ENCODE peak calls at places on chromosomes 13 and 19, in four cellular contexts. I, N, D and V are unnamed samples. For H3K36me3, the result is how much of the 10 kb centered on the place peaks cover.

GRCh38 chr13:36840718-36841250 is 21.8 kb downstream of the RFXAP start:
- DNase-seq in I (no peak), N (no peak), D (no peak), V (no peak)

GRCh38 chr19:15161028-15161984 is 39.5 kb downstream of the NOTCH3 start:
- DNase-seq in I (no peak), N (no peak), D (no peak), V (no peak)

GRCh38 chr19:48418317-48419064 is 25.0 kb downstream of the GRIN2D start:
- DNase-seq in I (peak), N (no peak), D (no peak), V (no peak)

GRCh38 chr19:30696514-30696913 is 324.3 kb downstream of the ZNF536 start:
- DNase-seq in I (peak), N (no peak), D (no peak), V (no peak)

GRCh38 chr13:24680258-24680920 is at the start of gene ATP12A:
- DNase-seq in I (no peak), N (peak), D (no peak), V (peak)

GRCh38 chr13:112768795-112769411 is 79.1 kb downstream of the ATP11A start:
- DNase-seq in I (no peak), N (peak), D (peak), V (peak)

GRCh38 chr13:111204438-111205177 is 89.5 kb downstream of the ARHGEF7 start:
- DNase-seq in I (peak), N (no peak), D (no peak), V (no peak)

GRCh38 chr19:39112338-39112890 is 13.2 kb upstream of the PAK4 start:
- DNase-seq in I (no peak), N (no peak), D (no peak), V (peak)

GRCh38 chr13:33817513-33817842 is 471 bp upstream of the RFC3 start:
- DNase-seq in I (peak), N (no peak), D (no peak), V (no peak)

GRCh38 chr13:97749174-97749573 is 204.3 kb upstream of the IPO5 start:
- DNase-seq in I (peak), N (no peak), D (no peak), V (peak)

GRCh38 chr19:46451352-46451751 is 20.0 kb downstream of the PNMA8A start:
- DNase-seq in I (no peak), N (no peak), D (no peak), V (no peak)

GRCh38 chr19:43619262-43620060 is at the start of gene ZNF428:
- DNase-seq in I (peak), N (peak), D (peak), V (peak)

GRCh38 chr13:110396913-110397379 is 89.9 kb downstream of the COL4A2 start:
- DNase-seq in I (peak), N (peak), D (no peak), V (peak)

GRCh38 chr19:34368338-34368737 is 3.3 kb downstream of the GPI start:
- DNase-seq in I (no peak), N (no peak), D (no peak), V (no peak)

GRCh38 chr13:46050771-46051170 is 1.8 kb downstream of the ZC3H13 start:
- DNase-seq in I (no peak), N (no peak), D (no peak), V (no peak)

GRCh38 chr13:111217661-111218060 is 102.6 kb downstream of the ARHGEF7 start:
- DNase-seq in I (no peak), N (no peak), D (no peak), V (no peak)

GRCh38 chr19:17855333-17856152 is 4.2 kb upstream of the RPL18A start:
- DNase-seq in I (peak), N (peak), D (peak), V (peak)

GRCh38 chr13:113936566-113936965 is 37.3 kb downstream of the C13orf46 start:
- DNase-seq in I (no peak), N (no peak), D (no peak), V (no peak)

GRCh38 chr13:41384749-41385503 is 72.4 kb upstream of the RGCC start:
- DNase-seq in I (peak), N (no peak), D (no peak), V (no peak)

GRCh38 chr13:90302113-90302512 is 1045.4 kb upstream of the MIR17HG start:
- DNase-seq in I (peak), N (no peak), D (no peak), V (no peak)

GRCh38 chr19:4149518-4150288 is 3.7 kb upstream of the CREB3L3 start:
- DNase-seq in I (peak), N (peak), D (no peak), V (no peak)

GRCh38 chr13:74839656-74840055 is 642.3 kb downstream of the TBC1D4 start:
- DNase-seq in I (peak), N (no peak), D (no peak), V (no peak)

GRCh38 chr13:96020155-96020575 is 33.0 kb downstream of the UGGT2 start:
- DNase-seq in I (peak), N (peak), D (peak), V (no peak)

GRCh38 chr19:17073869-17074627 is 1.2 kb downstream of the HAUS8 start:
- DNase-seq in I (no peak), N (no peak), D (no peak), V (no peak)

GRCh38 chr19:41668315-41668714 is 19.8 kb downstream of the CEACAM7 start:
- DNase-seq in I (no peak), N (no peak), D (no peak), V (no peak)

GRCh38 chr13:72751220-72751619 is 23.5 kb downstream of the BORA start:
- DNase-seq in I (no peak), N (no peak), D (no peak), V (no peak)

GRCh38 chr13:72745260-72745659 is 17.5 kb downstream of the BORA start:
- DNase-seq in I (no peak), N (no peak), D (no peak), V (no peak)
- H3K36me3 ChIP-seq in I (under half), N (half or more), D (under half), V (half or more)

GRCh38 chr13:106523566-106523965 is 11.9 kb downstream of the EFNB2 start:
- DNase-seq in I (peak), N (no peak), D (no peak), V (no peak)

GRCh38 chr13:106522112-106522511 is 13.3 kb downstream of the EFNB2 start:
- DNase-seq in I (no peak), N (no peak), D (no peak), V (no peak)

GRCh38 chr13:106522898-106523525 is 12.4 kb downstream of the EFNB2 start:
- DNase-seq in I (no peak), N (no peak), D (no peak), V (no peak)

GRCh38 chr13:106525865-106526264 is 9.6 kb downstream of the EFNB2 start:
- DNase-seq in I (no peak), N (no peak), D (no peak), V (no peak)

DNA sequence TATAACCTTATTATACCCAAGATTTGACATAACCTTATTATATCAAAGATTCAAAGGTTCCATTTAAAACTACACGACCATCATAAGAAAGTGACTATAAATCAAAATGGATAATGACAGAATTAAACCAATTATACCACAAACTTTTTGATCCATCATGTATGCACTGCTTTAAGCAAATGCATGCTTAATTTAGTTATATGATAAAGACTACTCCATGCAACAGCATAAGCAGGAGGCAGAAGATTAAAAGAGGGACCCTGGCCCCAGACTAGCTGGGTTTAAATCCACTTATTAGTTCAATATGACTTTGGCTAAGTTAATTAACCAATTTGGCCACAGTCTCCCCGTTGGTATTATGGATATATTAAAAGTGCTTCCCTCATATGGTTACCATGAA is 11.4 kb downstream of the EFNB2 start:
- DNase-seq in I (no peak), N (no peak), D (no peak), V (no peak)
- H3K4me3 ChIP-seq in I (no peak), N (no peak), D (no peak), V (no peak)

GRCh38 chr13:32384702-32385101 is 43.2 kb downstream of the N4BP2L1 start:
- DNase-seq in I (no peak), N (no peak), D (no peak), V (no peak)
- H3K36me3 ChIP-seq in I (under half), N (under half), D (under half), V (under half)

GRCh38 chr19:55301459-55302331 is 17.9 kb downstream of the BRSK1 start:
- DNase-seq in I (peak), N (peak), D (peak), V (peak)
- H3K4me3 ChIP-seq in I (no peak), N (peak), D (peak), V (peak)

GRCh38 chr19:37683520-37683919 is 28.3 kb upstream of the ZFP30 start:
- DNase-seq in I (no peak), N (no peak), D (no peak), V (no peak)
- H3K36me3 ChIP-seq in I (under half), N (under half), D (under half), V (under half)

DNA sequence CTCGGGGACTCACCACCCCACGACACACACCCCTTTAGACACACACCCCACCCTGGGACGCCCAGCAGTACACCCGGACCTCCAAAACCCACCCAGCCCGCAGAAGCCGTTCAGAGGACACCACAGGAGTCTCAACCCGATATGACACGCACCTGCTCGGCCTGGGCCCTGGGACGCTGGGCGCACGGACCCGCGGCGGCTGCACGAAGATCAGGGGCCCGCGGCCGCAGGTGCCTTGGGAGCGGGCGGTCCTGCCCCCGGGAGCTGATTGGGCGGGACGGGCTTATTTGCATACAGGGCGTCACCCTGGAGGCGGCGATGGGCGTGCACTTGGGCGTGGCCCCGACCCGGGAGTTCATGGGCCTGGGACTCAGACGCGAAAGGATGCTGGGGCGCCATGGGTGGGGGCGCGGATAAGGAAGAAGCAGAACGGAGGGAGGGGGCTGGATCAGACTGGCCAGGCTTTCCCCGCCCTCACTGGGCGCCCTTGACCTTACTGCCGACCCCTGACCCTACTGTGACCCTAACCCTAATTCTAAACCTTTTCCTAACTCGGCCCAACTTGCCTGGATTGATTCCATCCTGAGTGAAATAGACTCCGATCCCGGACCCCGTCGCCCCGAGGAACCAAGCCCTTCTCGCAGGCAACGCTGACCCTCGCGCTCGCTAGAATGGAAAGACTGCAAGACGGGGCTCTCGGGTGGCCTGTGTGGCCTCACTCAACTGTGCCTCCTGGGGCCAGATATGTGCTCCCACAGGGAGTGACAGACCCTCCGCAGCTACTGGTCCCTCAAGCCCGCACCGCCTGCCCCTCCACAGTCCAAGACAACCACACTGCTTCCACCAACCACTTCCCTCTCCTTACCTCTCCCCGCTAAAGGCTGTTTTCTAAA is at the start of gene MEF2B:
- DNase-seq in I (peak), N (peak), D (no peak), V (no peak)
- H3K4me3 ChIP-seq in I (no peak), N (peak), D (peak), V (no peak)

GRCh38 chr13:80082396-80083096 is 258.4 kb downstream of the SPRY2 start:
- DNase-seq in I (peak), N (no peak), D (no peak), V (peak)
- H3K36me3 ChIP-seq in I (under half), N (under half), D (under half), V (under half)

GRCh38 chr19:21677696-21678418 is 89.5 kb downstream of the ZNF100 start:
- DNase-seq in I (no peak), N (no peak), D (no peak), V (no peak)
- H3K4me3 ChIP-seq in I (no peak), N (no peak), D (no peak), V (no peak)

GRCh38 chr13:19663416-19663979 is 30.0 kb downstream of the MPHOSPH8 start:
- DNase-seq in I (no peak), N (no peak), D (no peak), V (no peak)

GRCh38 chr13:19661126-19661525 is 27.7 kb downstream of the MPHOSPH8 start:
- DNase-seq in I (no peak), N (no peak), D (no peak), V (no peak)

GRCh38 chr13:19661561-19661960 is 28.1 kb downstream of the MPHOSPH8 start:
- DNase-seq in I (no peak), N (no peak), D (no peak), V (no peak)

GRCh38 chr13:19665427-19665859 is 32.0 kb downstream of the MPHOSPH8 start:
- DNase-seq in I (no peak), N (no peak), D (no peak), V (no peak)

GRCh38 chr13:19664481-19665230 is 31.2 kb downstream of the MPHOSPH8 start:
- DNase-seq in I (no peak), N (no peak), D (no peak), V (no peak)
- H3K36me3 ChIP-seq in I (under half), N (half or more), D (under half), V (under half)